ENCODE peak calls at places on chromosome 15, in nine cellular contexts. U is AG09309, Z is transverse colon, Q is mammary epithelial cell, H is A549, N is heart left ventricle, X is foreskin fibroblast, M is cardiac fibroblast, C is right lobe of liver. P is an unnamed sample.
A peak's percentile ranks its signal among the peaks of the same experiment; 100 is the strongest.

GRCh38 chr15:34043391-34043790 is 4.4 kb upstream of the AVEN start:
- DNase-seq in U (no peak), Z (no peak), Q (no peak), H (no peak), N (no peak), X (no peak), M (no peak), C (no peak), P (no peak)

GRCh38 chr15:75606711-75607684 is 18.5 kb downstream of the SNUPN start:
- DNase-seq in U (no peak), Z (peak; percentile 45), Q (no peak), H (no peak), N (no peak), X (no peak), M (no peak), C (no peak), P (no peak)

GRCh38 chr15:69056365-69056764 is 41.9 kb downstream of the NOX5 start:
- DNase-seq in U (no peak), Z (no peak), Q (peak; percentile 80), H (no peak), N (no peak), X (no peak), M (no peak), C (no peak), P (no peak)

GRCh38 chr15:68517285-68517711 is 61.5 kb upstream of the CORO2B start:
- DNase-seq in U (peak; percentile 67), Z (no peak), Q (no peak), H (peak; percentile 24), N (peak; percentile 60), X (no peak), M (no peak), C (no peak), P (no peak)

GRCh38 chr15:60652870-60653269 is 173.9 kb upstream of the ICE2 start:
- DNase-seq in U (no peak), Z (no peak), Q (no peak), H (no peak), N (no peak), X (no peak), M (no peak), C (no peak), P (no peak)

GRCh38 chr15:57323806-57324589 is 52.3 kb upstream of the CGNL1 start:
- DNase-seq in U (no peak), Z (peak; percentile 84), Q (peak; percentile 51), H (peak; percentile 98), N (no peak), X (no peak), M (no peak), C (no peak), P (peak; percentile 49)

GRCh38 chr15:51367322-51367976 is 26.0 kb downstream of the GLDN start:
- DNase-seq in U (no peak), Z (no peak), Q (no peak), H (peak; percentile 74), N (no peak), X (peak; percentile 63), M (no peak), C (no peak), P (no peak)

GRCh38 chr15:95559875-95560394 is 770.6 kb upstream of the NR2F2 start:
- DNase-seq in U (peak; percentile 73), Z (no peak), Q (peak; percentile 88), H (peak; percentile 85), N (peak; percentile 42), X (peak; percentile 86), M (peak; percentile 97), C (no peak), P (peak; percentile 92)

DNA sequence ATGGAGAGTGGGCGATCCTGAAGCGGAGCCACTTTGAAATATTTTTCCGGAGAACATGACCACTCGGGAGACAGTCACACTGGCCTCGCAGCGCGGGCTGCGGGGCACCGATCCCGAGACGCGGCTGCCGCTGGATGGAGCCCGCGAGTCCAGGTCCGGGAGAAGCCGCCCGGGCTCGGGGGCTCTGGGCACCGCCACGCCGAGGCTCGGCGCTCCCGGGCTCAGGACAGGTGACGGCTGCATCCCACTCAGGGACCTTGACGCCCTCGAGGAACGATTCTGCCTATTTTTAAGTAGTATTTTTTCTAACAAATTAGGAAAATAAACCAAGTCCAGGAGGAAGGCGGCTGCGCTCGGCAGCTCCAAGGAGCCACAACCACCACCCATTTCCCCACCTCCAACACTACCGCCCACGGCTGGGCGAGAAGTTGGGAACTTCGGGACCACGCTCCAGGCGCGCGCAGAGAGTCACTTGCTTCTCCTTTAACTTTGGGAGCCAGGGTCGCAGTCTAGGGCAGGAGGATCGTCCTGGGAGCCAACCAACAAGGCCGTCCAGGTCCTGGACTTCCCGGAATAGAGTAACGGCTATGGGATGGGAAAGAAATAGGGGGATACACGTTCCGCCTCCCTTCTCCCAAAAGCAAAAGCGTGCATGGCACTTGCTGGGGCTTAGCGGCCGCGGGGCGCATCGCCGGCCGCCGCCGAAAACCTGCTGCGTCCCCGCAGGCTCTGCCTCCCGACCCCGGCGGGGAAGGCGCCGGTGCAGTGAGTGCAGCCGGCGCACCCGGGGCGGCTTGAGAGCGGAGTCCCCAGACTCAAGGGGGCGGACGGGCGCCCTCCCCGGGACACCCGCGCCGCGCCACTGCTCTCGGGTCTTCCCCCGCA is 897 bp downstream of the MEGF11 start:
- DNase-seq in U (no peak), Z (peak; percentile 46), Q (peak; percentile 29), H (peak; percentile 51), N (peak; percentile 43), X (peak; percentile 43), M (peak; percentile 47), C (peak; percentile 58), P (no peak)
- H3K4me3 ChIP-seq in U (peak overlapping the region; percentile 47), Z (peak overlapping the region; percentile 7), Q (peak overlapping the region; percentile 49), H (peak overlapping the region; percentile 55), N (peak overlapping the region; percentile 62), X (peak overlapping the region; percentile 50), M (peak overlapping the region; percentile 40), C (peak overlapping the region; percentile 29), P (peak overlapping the region; percentile 37)

GRCh38 chr15:100670505-100671021 is 68.2 kb downstream of the ASB7 start:
- DNase-seq in U (no peak), Z (no peak), Q (no peak), H (no peak), N (no peak), X (no peak), M (no peak), C (no peak), P (no peak)

GRCh38 chr15:100669260-100669659 is 66.9 kb downstream of the ASB7 start:
- DNase-seq in U (no peak), Z (no peak), Q (no peak), H (no peak), N (no peak), X (no peak), M (no peak), C (no peak), P (no peak)

GRCh38 chr15:100672959-100673358 is 70.6 kb downstream of the ASB7 start:
- DNase-seq in U (no peak), Z (no peak), Q (no peak), H (no peak), N (no peak), X (no peak), M (no peak), C (no peak), P (no peak)

GRCh38 chr15:100671124-100671680 is 68.8 kb downstream of the ASB7 start:
- DNase-seq in U (no peak), Z (no peak), Q (no peak), H (no peak), N (no peak), X (no peak), M (no peak), C (no peak), P (no peak)

GRCh38 chr15:100671858-100672543 is 69.6 kb downstream of the ASB7 start:
- DNase-seq in U (no peak), Z (no peak), Q (peak; percentile 49), H (peak; percentile 69), N (no peak), X (no peak), M (peak; percentile 55), C (no peak), P (no peak)
- H3K4me3 ChIP-seq in U (peak overlapping the region; percentile 3), Z (no peak overlapping the region), Q (no peak overlapping the region), H (peak overlapping the region; percentile 33), N (no peak overlapping the region), X (peak overlapping the region; percentile 39), M (no peak overlapping the region), C (no peak overlapping the region), P (no peak overlapping the region)

GRCh38 chr15:40337597-40337996 is 3.1 kb downstream of the CCDC9B start:
- DNase-seq in U (no peak), Z (no peak), Q (no peak), H (no peak), N (no peak), X (no peak), M (no peak), C (no peak), P (no peak)

GRCh38 chr15:40338041-40338657 is 2.6 kb downstream of the CCDC9B start:
- DNase-seq in U (no peak), Z (peak; percentile 81), Q (peak; percentile 66), H (peak; percentile 66), N (peak; percentile 85), X (peak; percentile 56), M (peak; percentile 77), C (no peak), P (no peak)

GRCh38 chr15:40340038-40340739 is 550 bp downstream of the CCDC9B start:
- DNase-seq in U (no peak), Z (peak; percentile 76), Q (no peak), H (peak; percentile 13), N (peak; percentile 94), X (no peak), M (peak; percentile 82), C (peak; percentile 75), P (no peak)

GRCh38 chr15:40339621-40339945 is 1.2 kb downstream of the CCDC9B start:
- DNase-seq in U (no peak), Z (peak; percentile 10), Q (no peak), H (peak; percentile 14), N (no peak), X (no peak), M (no peak), C (no peak), P (no peak)

DNA sequence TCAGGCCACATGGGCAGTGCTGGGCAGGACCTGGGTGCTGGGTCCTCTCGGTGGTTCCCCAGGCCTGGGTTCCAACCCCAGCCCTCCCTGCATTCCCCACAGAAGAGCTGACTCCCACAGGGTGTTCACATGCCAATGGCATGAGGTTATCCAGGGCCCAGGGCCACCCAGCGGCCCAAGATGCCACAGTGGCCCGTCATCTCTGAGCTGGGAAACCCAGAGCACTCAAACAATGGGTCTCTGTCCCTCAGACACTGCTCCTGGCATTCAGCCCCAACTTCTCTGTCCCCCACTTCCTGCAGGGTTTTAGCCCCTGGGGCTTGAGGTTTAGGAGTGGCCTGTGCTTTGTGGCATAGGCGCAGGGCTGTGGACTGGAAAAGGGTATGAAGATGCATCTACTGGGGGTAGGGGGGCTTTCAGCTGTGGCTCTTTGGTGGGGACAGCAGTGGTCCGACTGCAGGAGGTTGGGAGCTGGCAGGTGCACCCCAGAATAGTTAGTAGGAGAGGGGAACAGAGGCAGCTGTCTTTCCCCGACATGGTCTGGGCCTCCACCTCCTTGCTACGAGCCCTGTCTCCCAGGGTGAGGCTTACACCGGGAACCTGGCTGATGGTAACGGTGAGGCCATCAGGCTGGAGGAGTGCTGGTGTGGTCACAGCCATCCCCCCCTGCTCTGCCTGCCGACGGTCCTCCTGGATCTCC is 1.7 kb downstream of the CCDC9B start:
- DNase-seq in U (peak; percentile 42), Z (peak; percentile 35), Q (peak; percentile 96), H (peak; percentile 73), N (peak; percentile 78), X (peak; percentile 90), M (peak; percentile 95), C (no peak), P (no peak)
- H3K4me3 ChIP-seq in U (no peak overlapping the region), Z (peak overlapping the region; percentile 13), Q (peak overlapping the region; percentile 60), H (peak overlapping the region; percentile 47), N (peak overlapping the region; percentile 63), X (peak overlapping the region; percentile 15), M (peak overlapping the region; percentile 65), C (no peak overlapping the region), P (no peak overlapping the region)

GRCh38 chr15:86199467-86200145 is 119.9 kb downstream of the AGBL1 start:
- DNase-seq in U (no peak), Z (no peak), Q (no peak), H (no peak), N (no peak), X (no peak), M (no peak), C (no peak), P (no peak)

GRCh38 chr15:86197770-86198169 is 118.1 kb downstream of the AGBL1 start:
- DNase-seq in U (no peak), Z (no peak), Q (no peak), H (no peak), N (no peak), X (no peak), M (no peak), C (no peak), P (no peak)

DNA sequence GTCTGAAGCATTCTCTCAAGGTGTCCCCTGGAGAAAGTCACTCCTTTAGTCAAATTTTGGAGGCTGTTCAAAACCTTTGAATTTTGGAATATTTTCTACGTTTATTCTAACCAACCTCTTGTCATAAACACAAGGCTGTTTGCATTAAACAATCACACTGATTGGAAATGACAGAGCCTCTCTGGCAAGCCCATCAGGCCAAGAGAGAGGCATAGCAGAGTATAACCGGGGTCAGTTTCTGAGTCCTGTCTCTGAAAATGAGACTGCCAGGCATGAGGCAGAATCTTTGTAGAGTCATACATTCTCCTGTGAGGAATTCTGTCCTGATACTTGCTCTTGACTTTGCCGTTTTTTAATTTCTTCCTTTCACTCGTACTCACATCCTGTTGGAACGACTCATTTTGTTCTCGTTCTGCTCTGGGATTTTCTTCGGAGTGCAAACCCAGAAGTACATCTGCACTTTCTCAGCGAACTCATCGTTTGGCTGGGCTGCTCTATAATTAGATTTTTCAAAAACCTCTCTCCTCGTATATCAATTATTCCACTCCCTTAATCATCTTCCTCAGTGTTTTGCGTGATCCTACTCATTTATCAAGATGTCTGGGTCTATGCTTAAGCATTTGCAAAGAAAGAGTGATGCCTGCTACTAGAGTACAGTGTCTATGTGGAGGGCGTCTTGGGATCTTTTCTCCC is 114.2 kb downstream of the AGBL1 start:
- DNase-seq in U (no peak), Z (no peak), Q (no peak), H (no peak), N (no peak), X (no peak), M (no peak), C (no peak), P (no peak)
- H3K4me3 ChIP-seq in U (no peak overlapping the region), Z (no peak overlapping the region), Q (no peak overlapping the region), H (no peak overlapping the region), N (no peak overlapping the region), X (no peak overlapping the region), M (no peak overlapping the region), C (no peak overlapping the region), P (no peak overlapping the region)